ENCODE peak calls at places on chromosomes 2 and 18, in seven cellular contexts. R, K, J, I, V, S and B are unnamed samples.

GRCh38 chr2:129619471-129619870 is 360.0 kb upstream of the RAB6C start:
- DNase-seq in I (no peak), V (no peak), S (no peak), J (no peak), R (no peak), K (no peak), B (peak)

GRCh38 chr18:63158012-63158631 is 161.4 kb downstream of the BCL2 start:
- DNase-seq in I (no peak), S (no peak), J (no peak), V (no peak), K (no peak), R (no peak), B (no peak)

GRCh38 chr18:61924550-61924949 is 31.7 kb upstream of the RNF152 start:
- DNase-seq in R (no peak), J (no peak), V (no peak), S (no peak), I (no peak), K (no peak), B (no peak)

GRCh38 chr2:152251811-152252210 is 76.2 kb upstream of the STAM2 start:
- DNase-seq in S (no peak), I (no peak), R (no peak), J (no peak), K (no peak), V (no peak), B (no peak)

GRCh38 chr2:231781798-231782726 is 980 bp upstream of the PDE6D start:
- DNase-seq in J (no peak), R (no peak), S (no peak), I (peak), V (no peak), K (peak), B (no peak)

GRCh38 chr18:79519751-79520472 is 124.2 kb downstream of the NFATC1 start:
- DNase-seq in R (no peak), K (peak), I (no peak), J (no peak), S (no peak), V (no peak), B (peak)

GRCh38 chr2:132670961-132671781 is 1.2 kb upstream of the LYPD1 start:
- DNase-seq in R (no peak), I (peak), K (peak), V (peak), S (peak), J (no peak), B (peak)

GRCh38 chr2:10238396-10238795 is 64.3 kb upstream of the HPCAL1 start:
- DNase-seq in S (no peak), V (no peak), J (no peak), I (no peak), K (no peak), R (no peak), B (no peak)

GRCh38 chr18:3675994-3676393 is 226.0 kb downstream of the TGIF1 start:
- DNase-seq in S (no peak), K (no peak), I (no peak), V (no peak), J (no peak), R (no peak), B (no peak)

GRCh38 chr2:138510319-138510718 is 8.7 kb downstream of the SPOPL start:
- DNase-seq in J (no peak), S (no peak), R (no peak), I (no peak), K (no peak), V (no peak), B (no peak)

GRCh38 chr2:218387369-218388194 is 5.5 kb downstream of the SLC11A1 start:
- DNase-seq in S (no peak), V (no peak), I (no peak), R (no peak), K (peak), J (no peak), B (peak)

GRCh38 chr2:55585451-55586079 is 31.9 kb downstream of the PPP4R3B start:
- DNase-seq in V (no peak), I (peak), K (peak), R (no peak), S (no peak), J (no peak), B (no peak)

GRCh38 chr2:97355887-97356286 is 233.8 kb downstream of the ANKRD36B start:
- DNase-seq in V (no peak), S (no peak), K (peak), I (no peak), R (no peak), J (no peak), B (peak)

GRCh38 chr2:1663621-1664020 is 80.7 kb downstream of the PXDN start:
- DNase-seq in R (no peak), I (no peak), K (no peak), V (no peak), J (no peak), S (no peak), B (peak)

GRCh38 chr2:169734172-169734847 is 678 bp downstream of the KLHL23 start:
- DNase-seq in I (no peak), V (peak), R (no peak), K (no peak), J (no peak), S (no peak), B (no peak)

GRCh38 chr2:197445746-197446145 is 7.6 kb upstream of the COQ10B start:
- DNase-seq in K (no peak), R (no peak), J (no peak), V (no peak), S (no peak), I (no peak), B (no peak)

GRCh38 chr2:157349949-157350510 is 24.4 kb upstream of the ERMN start:
- DNase-seq in V (no peak), K (peak), S (no peak), I (no peak), J (no peak), R (no peak), B (no peak)

GRCh38 chr2:69604026-69604678 is 39.4 kb downstream of the AAK1 start:
- DNase-seq in R (no peak), S (no peak), I (no peak), J (no peak), K (peak), V (no peak), B (no peak)

GRCh38 chr2:238077292-238077691 is 16.5 kb downstream of the SCLY start:
- DNase-seq in R (no peak), V (no peak), J (no peak), K (no peak), I (no peak), S (no peak), B (no peak)

GRCh38 chr18:54100920-54101319 is 123.5 kb downstream of the MBD2 start:
- DNase-seq in I (no peak), R (no peak), J (no peak), S (no peak), K (no peak), V (no peak), B (no peak)

GRCh38 chr2:161090401-161090800 is 69.8 kb upstream of the TANK start:
- DNase-seq in V (no peak), S (no peak), K (peak), I (no peak), J (no peak), R (peak), B (no peak)

GRCh38 chr18:11034816-11035215 is 114.6 kb downstream of the PIEZO2 start:
- DNase-seq in S (no peak), J (no peak), I (no peak), V (no peak), K (peak), R (no peak), B (no peak)

GRCh38 chr2:152488075-152488474 is 153.1 kb downstream of the FMNL2 start:
- DNase-seq in I (no peak), V (no peak), R (no peak), J (no peak), K (no peak), S (no peak), B (no peak)

GRCh38 chr2:151878655-151879563 is 50.7 kb upstream of the ARL5A start:
- DNase-seq in S (no peak), J (no peak), I (peak), K (peak), V (no peak), R (no peak), B (no peak)

GRCh38 chr2:219252900-219253752 is at the start of gene TUBA4B:
- DNase-seq in R (peak), J (no peak), K (peak), I (no peak), V (no peak), S (no peak), B (peak)

GRCh38 chr2:220394433-220394832 is 767.0 kb downstream of the SLC4A3 start:
- DNase-seq in V (no peak), I (no peak), R (no peak), J (no peak), S (no peak), K (peak), B (no peak)